ENCODE peak calls at places on chromosome 2, in ten cellular contexts. B, J, M, X, E, V, P, Y, G and K are unnamed samples.

GRCh38 chr2:28445448-28446258 is 50.2 kb upstream of the PLB1 start:
- DNase-seq in B (peak; percentile 87), J (peak; percentile 68), M (peak; percentile 97), X (no peak), E (no peak), V (peak; percentile 84), P (no peak), Y (peak; percentile 94), G (no peak), K (peak; percentile 94)

GRCh38 chr2:120307482-120307881 is 38.5 kb upstream of the INHBB start:
- DNase-seq in B (no peak), J (no peak), M (no peak), X (no peak), E (no peak), V (no peak), P (no peak), Y (no peak), G (no peak), K (no peak)

GRCh38 chr2:100675855-100676254 is 113.1 kb downstream of the PDCL3 start:
- DNase-seq in B (no peak), J (no peak), M (no peak), X (no peak), E (no peak), V (no peak), P (no peak), Y (no peak), G (no peak), K (no peak)

GRCh38 chr2:176234216-176234615 is 35.0 kb upstream of the MTX2 start:
- DNase-seq in B (no peak), J (no peak), M (no peak), X (no peak), E (no peak), V (no peak), P (no peak), Y (no peak), G (no peak), K (no peak)

GRCh38 chr2:57376985-57377384 is 669.6 kb upstream of the VRK2 start:
- DNase-seq in B (no peak), J (no peak), M (no peak), X (no peak), E (no peak), V (no peak), P (no peak), Y (no peak), G (no peak), K (peak; percentile 1)

GRCh38 chr2:99689135-99689742 is 199.4 kb upstream of the REV1 start:
- DNase-seq in B (no peak), J (no peak), M (no peak), X (no peak), E (no peak), V (no peak), P (no peak), Y (no peak), G (no peak), K (no peak)

GRCh38 chr2:45938649-45939511 is 287.4 kb downstream of the PRKCE start:
- DNase-seq in B (peak; percentile 96), J (peak; percentile 93), M (peak; percentile 97), X (no peak), E (no peak), V (peak; percentile 85), P (no peak), Y (peak; percentile 88), G (peak; percentile 26), K (peak; percentile 96)

GRCh38 chr2:180662555-180662954 is 317.9 kb upstream of the UBE2E3 start:
- DNase-seq in B (peak; percentile 4), J (no peak), M (no peak), X (no peak), E (no peak), V (no peak), P (no peak), Y (no peak), G (no peak), K (no peak)

GRCh38 chr2:181673178-181673577 is 7.1 kb downstream of the NEUROD1 start:
- DNase-seq in B (no peak), J (no peak), M (no peak), X (no peak), E (no peak), V (no peak), P (no peak), Y (no peak), G (no peak), K (no peak)

GRCh38 chr2:216215991-216216390 is 106.8 kb downstream of the XRCC5 start:
- DNase-seq in B (peak; percentile 23), J (no peak), M (peak; percentile 40), X (no peak), E (no peak), V (no peak), P (no peak), Y (no peak), G (peak; percentile 40), K (peak; percentile 17)

GRCh38 chr2:120910956-120911951 is 175.6 kb downstream of the GLI2 start:
- DNase-seq in B (peak; percentile 50), J (peak; percentile 55), M (peak; percentile 45), X (no peak), E (no peak), V (no peak), P (no peak), Y (no peak), G (no peak), K (peak; percentile 59)

GRCh38 chr2:63056309-63057065 is 5.9 kb downstream of the OTX1 start:
- DNase-seq in B (no peak), J (no peak), M (no peak), X (no peak), E (peak; percentile 41), V (no peak), P (no peak), Y (no peak), G (peak; percentile 43), K (no peak)

GRCh38 chr2:147027451-147027850 is 817.4 kb upstream of the ACVR2A start:
- DNase-seq in B (peak; percentile 18), J (no peak), M (no peak), X (no peak), E (no peak), V (no peak), P (no peak), Y (no peak), G (no peak), K (peak; percentile 41)

GRCh38 chr2:105249891-105250290 is 8.3 kb downstream of the GPR45 start:
- DNase-seq in B (no peak), J (no peak), M (no peak), X (no peak), E (no peak), V (no peak), P (no peak), Y (no peak), G (no peak), K (no peak)

GRCh38 chr2:35199298-35199697 is 1156.3 kb upstream of the CRIM1 start:
- DNase-seq in B (no peak), J (no peak), M (no peak), X (no peak), E (no peak), V (no peak), P (no peak), Y (no peak), G (no peak), K (no peak)
- TF ChIP-seq CTCF in B (no peak), J (peak; percentile 33), M (no peak), X (no peak), E (no peak), V (no peak), P (no peak), Y (no peak), G (no peak), K (no peak)

GRCh38 chr2:73937899-73938298 is 11.2 kb downstream of the DGUOK start:
- DNase-seq in B (no peak), J (no peak), M (no peak), X (no peak), E (no peak), V (no peak), P (no peak), Y (no peak), G (no peak), K (no peak)

GRCh38 chr2:73937103-73937885 is 10.6 kb downstream of the DGUOK start:
- DNase-seq in B (no peak), J (no peak), M (no peak), X (no peak), E (no peak), V (no peak), P (no peak), Y (no peak), G (no peak), K (peak; percentile 30)

GRCh38 chr2:73942664-73943063 is 16.0 kb downstream of the DGUOK start:
- DNase-seq in B (no peak), J (no peak), M (no peak), X (no peak), E (no peak), V (no peak), P (no peak), Y (no peak), G (no peak), K (no peak)

GRCh38 chr2:73938761-73939352 is 12.2 kb downstream of the DGUOK start:
- DNase-seq in B (peak; percentile 37), J (no peak), M (peak; percentile 79), X (no peak), E (no peak), V (no peak), P (no peak), Y (peak; percentile 54), G (no peak), K (peak; percentile 91)

GRCh38 chr2:73939419-73939818 is 12.7 kb downstream of the DGUOK start:
- DNase-seq in B (peak; percentile 51), J (no peak), M (peak; percentile 50), X (no peak), E (no peak), V (no peak), P (no peak), Y (no peak), G (no peak), K (peak; percentile 81)
- TF ChIP-seq CTCF in B (no peak), J (no peak), M (no peak), X (peak; percentile 21), E (no peak), V (no peak), P (no peak), Y (no peak), G (no peak), K (peak; percentile 31)

GRCh38 chr2:68812256-68812655 is 58.9 kb downstream of the BMP10 start:
- DNase-seq in B (no peak), J (no peak), M (peak; percentile 19), X (no peak), E (no peak), V (no peak), P (no peak), Y (no peak), G (no peak), K (no peak)
- TF ChIP-seq CTCF in B (no peak), J (no peak), M (no peak), X (no peak), E (no peak), V (no peak), P (no peak), Y (no peak), G (no peak), K (no peak)

DNA sequence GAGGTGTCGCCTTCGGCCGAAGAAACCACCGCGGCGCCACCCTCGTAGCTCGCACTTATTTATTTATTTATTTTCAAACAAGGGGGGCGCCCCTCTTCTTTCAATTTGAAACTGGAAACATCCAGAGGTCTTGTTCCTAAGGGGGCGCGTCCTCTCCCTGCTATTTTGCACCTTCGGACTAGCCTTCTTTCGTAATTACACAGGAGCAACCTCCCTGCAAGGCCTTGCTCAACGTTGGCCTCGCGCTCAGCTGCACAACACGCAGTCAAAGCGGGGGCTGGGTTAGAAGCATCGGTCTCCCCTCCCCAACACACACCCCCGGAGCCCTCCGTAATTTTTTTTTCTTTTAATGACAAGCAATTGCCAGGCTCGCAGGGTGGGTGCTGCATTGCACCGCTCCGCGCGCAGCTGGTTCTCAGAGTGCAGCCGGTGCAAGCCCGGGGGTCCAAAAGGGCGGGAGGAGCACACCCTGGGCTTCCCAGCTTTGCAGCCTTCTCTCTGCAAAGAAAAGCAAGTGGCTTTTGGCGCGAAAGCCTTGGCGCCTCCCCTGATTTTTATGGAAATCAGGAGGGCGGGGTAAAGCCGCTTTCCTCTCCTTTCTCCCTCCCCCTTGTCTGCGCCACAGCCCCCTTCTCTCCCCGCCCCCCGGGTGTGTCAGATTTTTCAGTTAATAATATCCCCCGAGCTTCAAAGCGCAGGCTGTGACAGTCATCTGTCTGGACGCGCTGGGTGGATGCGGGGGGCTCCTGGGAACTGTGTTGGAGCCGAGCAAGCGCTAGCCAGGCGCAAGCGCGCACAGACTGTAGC is at the start of gene MYCN:
- DNase-seq in B (peak; percentile 54), J (no peak), M (no peak), X (no peak), E (no peak), V (peak; percentile 32), P (no peak), Y (no peak), G (peak; percentile 100), K (peak; percentile 23)
- TF ChIP-seq CTCF in B (no peak), J (peak; percentile 58), M (peak; percentile 45), X (peak; percentile 69), E (no peak), V (no peak), P (peak; percentile 4), Y (peak; percentile 55), G (no peak), K (peak; percentile 45)